ENCODE peak calls at places on chromosome 21, in eight cellular contexts. One of them, this sample, is unnamed.

GRCh38 chr21:43208561-43209332 is 39.9 kb downstream of the CRYAA start:
- DNase-seq in transverse colon: no peak
- DNase-seq in stimulated activated CD4-positive, alpha-beta T cell treated with anti-CD3 and anti-CD28 coated beads, Interleukin-12 subunit alpha, Interleukin-12 subunit beta, amount 100 ng/mL, for 24 hours: no peak
- DNase-seq in HTR-8/SVneo: no peak
- DNase-seq in activated naive CD4-positive, alpha-beta T cell treated with Interleukin-2 at 50 U/mL for 16 hours: no peak
- DNase-seq in T-helper 22 cell: no peak
- DNase-seq in epithelial cell of esophagus: no peak
- DNase-seq in lower leg skin: peak; percentile 78
- DNase-seq in this sample: no peak

GRCh38 chr21:16117851-16118592 is 388.2 kb downstream of the USP25 start:
- DNase-seq in epithelial cell of esophagus: peak; percentile 76
- DNase-seq in HTR-8/SVneo: no peak
- DNase-seq in transverse colon: no peak
- DNase-seq in lower leg skin: no peak
- DNase-seq in activated naive CD4-positive, alpha-beta T cell treated with Interleukin-2 at 50 U/mL for 16 hours: no peak
- DNase-seq in T-helper 22 cell: no peak
- DNase-seq in stimulated activated CD4-positive, alpha-beta T cell treated with anti-CD3 and anti-CD28 coated beads, Interleukin-12 subunit alpha, Interleukin-12 subunit beta, amount 100 ng/mL, for 24 hours: no peak
- DNase-seq in this sample: no peak

GRCh38 chr21:46127239-46128105 is 27.9 kb downstream of the FTCD start:
- DNase-seq in activated naive CD4-positive, alpha-beta T cell treated with Interleukin-2 at 50 U/mL for 16 hours: no peak
- DNase-seq in epithelial cell of esophagus: no peak
- DNase-seq in transverse colon: no peak
- DNase-seq in HTR-8/SVneo: no peak
- DNase-seq in stimulated activated CD4-positive, alpha-beta T cell treated with anti-CD3 and anti-CD28 coated beads, Interleukin-12 subunit alpha, Interleukin-12 subunit beta, amount 100 ng/mL, for 24 hours: no peak
- DNase-seq in T-helper 22 cell: no peak
- DNase-seq in lower leg skin: peak; percentile 78
- DNase-seq in this sample: no peak

GRCh38 chr21:44449473-44450363 is 5.6 kb upstream of the LRRC3 start:
- DNase-seq in stimulated activated CD4-positive, alpha-beta T cell treated with anti-CD3 and anti-CD28 coated beads, Interleukin-12 subunit alpha, Interleukin-12 subunit beta, amount 100 ng/mL, for 24 hours: no peak
- DNase-seq in epithelial cell of esophagus: no peak
- DNase-seq in HTR-8/SVneo: no peak
- DNase-seq in T-helper 22 cell: no peak
- DNase-seq in activated naive CD4-positive, alpha-beta T cell treated with Interleukin-2 at 50 U/mL for 16 hours: no peak
- DNase-seq in lower leg skin: peak; percentile 74
- DNase-seq in transverse colon: no peak
- DNase-seq in this sample: no peak

GRCh38 chr21:37341254-37341960 is 25.2 kb upstream of the DYRK1A start:
- DNase-seq in activated naive CD4-positive, alpha-beta T cell treated with Interleukin-2 at 50 U/mL for 16 hours: no peak
- DNase-seq in HTR-8/SVneo: peak; percentile 61
- DNase-seq in stimulated activated CD4-positive, alpha-beta T cell treated with anti-CD3 and anti-CD28 coated beads, Interleukin-12 subunit alpha, Interleukin-12 subunit beta, amount 100 ng/mL, for 24 hours: no peak
- DNase-seq in epithelial cell of esophagus: peak; percentile 52
- DNase-seq in T-helper 22 cell: no peak
- DNase-seq in lower leg skin: no peak
- DNase-seq in transverse colon: no peak
- DNase-seq in this sample: no peak

GRCh38 chr21:46118871-46119564 is 21.1 kb downstream of the COL6A2 start:
- DNase-seq in activated naive CD4-positive, alpha-beta T cell treated with Interleukin-2 at 50 U/mL for 16 hours: no peak
- DNase-seq in transverse colon: peak; percentile 6
- DNase-seq in T-helper 22 cell: no peak
- DNase-seq in HTR-8/SVneo: no peak
- DNase-seq in epithelial cell of esophagus: no peak
- DNase-seq in lower leg skin: peak; percentile 82
- DNase-seq in stimulated activated CD4-positive, alpha-beta T cell treated with anti-CD3 and anti-CD28 coated beads, Interleukin-12 subunit alpha, Interleukin-12 subunit beta, amount 100 ng/mL, for 24 hours: no peak
- DNase-seq in this sample: peak; percentile 6

GRCh38 chr21:14243877-14244276 is 27.9 kb downstream of the RBM11 start:
- DNase-seq in epithelial cell of esophagus: peak; percentile 1
- DNase-seq in transverse colon: no peak
- DNase-seq in T-helper 22 cell: no peak
- DNase-seq in lower leg skin: no peak
- DNase-seq in activated naive CD4-positive, alpha-beta T cell treated with Interleukin-2 at 50 U/mL for 16 hours: no peak
- DNase-seq in HTR-8/SVneo: peak; percentile 7
- DNase-seq in stimulated activated CD4-positive, alpha-beta T cell treated with anti-CD3 and anti-CD28 coated beads, Interleukin-12 subunit alpha, Interleukin-12 subunit beta, amount 100 ng/mL, for 24 hours: no peak
- DNase-seq in this sample: no peak

GRCh38 chr21:14591882-14592281 is 45.8 kb upstream of the SAMSN1 start:
- DNase-seq in activated naive CD4-positive, alpha-beta T cell treated with Interleukin-2 at 50 U/mL for 16 hours: peak; percentile 18
- DNase-seq in epithelial cell of esophagus: no peak
- DNase-seq in stimulated activated CD4-positive, alpha-beta T cell treated with anti-CD3 and anti-CD28 coated beads, Interleukin-12 subunit alpha, Interleukin-12 subunit beta, amount 100 ng/mL, for 24 hours: no peak
- DNase-seq in transverse colon: no peak
- DNase-seq in lower leg skin: no peak
- DNase-seq in T-helper 22 cell: no peak
- DNase-seq in HTR-8/SVneo: no peak
- DNase-seq in this sample: no peak

GRCh38 chr21:27406297-27407009 is 439.6 kb upstream of the ADAMTS5 start:
- DNase-seq in T-helper 22 cell: no peak
- DNase-seq in stimulated activated CD4-positive, alpha-beta T cell treated with anti-CD3 and anti-CD28 coated beads, Interleukin-12 subunit alpha, Interleukin-12 subunit beta, amount 100 ng/mL, for 24 hours: no peak
- DNase-seq in lower leg skin: no peak
- DNase-seq in HTR-8/SVneo: no peak
- DNase-seq in epithelial cell of esophagus: no peak
- DNase-seq in activated naive CD4-positive, alpha-beta T cell treated with Interleukin-2 at 50 U/mL for 16 hours: no peak
- DNase-seq in transverse colon: no peak
- DNase-seq in this sample: no peak

GRCh38 chr21:23853796-23854379 is 1753.4 kb downstream of the MRPL39 start:
- DNase-seq in transverse colon: no peak
- DNase-seq in lower leg skin: no peak
- DNase-seq in HTR-8/SVneo: peak; percentile 40
- DNase-seq in activated naive CD4-positive, alpha-beta T cell treated with Interleukin-2 at 50 U/mL for 16 hours: no peak
- DNase-seq in T-helper 22 cell: no peak
- DNase-seq in stimulated activated CD4-positive, alpha-beta T cell treated with anti-CD3 and anti-CD28 coated beads, Interleukin-12 subunit alpha, Interleukin-12 subunit beta, amount 100 ng/mL, for 24 hours: no peak
- DNase-seq in epithelial cell of esophagus: peak; percentile 7
- DNase-seq in this sample: no peak

GRCh38 chr21:43277481-43278351 is 108.9 kb downstream of the CRYAA start:
- DNase-seq in transverse colon: no peak
- DNase-seq in HTR-8/SVneo: no peak
- DNase-seq in stimulated activated CD4-positive, alpha-beta T cell treated with anti-CD3 and anti-CD28 coated beads, Interleukin-12 subunit alpha, Interleukin-12 subunit beta, amount 100 ng/mL, for 24 hours: no peak
- DNase-seq in T-helper 22 cell: no peak
- DNase-seq in lower leg skin: no peak
- DNase-seq in activated naive CD4-positive, alpha-beta T cell treated with Interleukin-2 at 50 U/mL for 16 hours: no peak
- DNase-seq in epithelial cell of esophagus: peak; percentile 22
- DNase-seq in this sample: no peak

GRCh38 chr21:38825901-38826300 is 20.2 kb downstream of the ETS2 start:
- DNase-seq in stimulated activated CD4-positive, alpha-beta T cell treated with anti-CD3 and anti-CD28 coated beads, Interleukin-12 subunit alpha, Interleukin-12 subunit beta, amount 100 ng/mL, for 24 hours: no peak
- DNase-seq in epithelial cell of esophagus: no peak
- DNase-seq in lower leg skin: no peak
- DNase-seq in HTR-8/SVneo: no peak
- DNase-seq in transverse colon: no peak
- DNase-seq in T-helper 22 cell: no peak
- DNase-seq in activated naive CD4-positive, alpha-beta T cell treated with Interleukin-2 at 50 U/mL for 16 hours: no peak
- DNase-seq in this sample: no peak

GRCh38 chr21:39660596-39660995 is 47.9 kb downstream of the B3GALT5 start:
- DNase-seq in lower leg skin: peak; percentile 79
- DNase-seq in epithelial cell of esophagus: peak; percentile 49
- DNase-seq in T-helper 22 cell: no peak
- DNase-seq in stimulated activated CD4-positive, alpha-beta T cell treated with anti-CD3 and anti-CD28 coated beads, Interleukin-12 subunit alpha, Interleukin-12 subunit beta, amount 100 ng/mL, for 24 hours: no peak
- DNase-seq in transverse colon: peak; percentile 66
- DNase-seq in HTR-8/SVneo: peak; percentile 59
- DNase-seq in activated naive CD4-positive, alpha-beta T cell treated with Interleukin-2 at 50 U/mL for 16 hours: no peak
- DNase-seq in this sample: no peak

GRCh38 chr21:28655471-28655870 is 337.2 kb downstream of the LTN1 start:
- DNase-seq in activated naive CD4-positive, alpha-beta T cell treated with Interleukin-2 at 50 U/mL for 16 hours: no peak
- DNase-seq in T-helper 22 cell: no peak
- DNase-seq in lower leg skin: no peak
- DNase-seq in epithelial cell of esophagus: peak; percentile 45
- DNase-seq in stimulated activated CD4-positive, alpha-beta T cell treated with anti-CD3 and anti-CD28 coated beads, Interleukin-12 subunit alpha, Interleukin-12 subunit beta, amount 100 ng/mL, for 24 hours: no peak
- DNase-seq in transverse colon: no peak
- DNase-seq in HTR-8/SVneo: no peak
- DNase-seq in this sample: no peak

GRCh38 chr21:29175408-29176147 is 45.1 kb downstream of the MAP3K7CL start:
- DNase-seq in activated naive CD4-positive, alpha-beta T cell treated with Interleukin-2 at 50 U/mL for 16 hours: no peak
- DNase-seq in lower leg skin: no peak
- DNase-seq in transverse colon: no peak
- DNase-seq in stimulated activated CD4-positive, alpha-beta T cell treated with anti-CD3 and anti-CD28 coated beads, Interleukin-12 subunit alpha, Interleukin-12 subunit beta, amount 100 ng/mL, for 24 hours: no peak
- DNase-seq in T-helper 22 cell: no peak
- DNase-seq in epithelial cell of esophagus: no peak
- DNase-seq in HTR-8/SVneo: no peak
- DNase-seq in this sample: no peak

GRCh38 chr21:43959231-43960041 is 52.7 kb upstream of the TRAPPC10 start:
- DNase-seq in activated naive CD4-positive, alpha-beta T cell treated with Interleukin-2 at 50 U/mL for 16 hours: no peak
- DNase-seq in T-helper 22 cell: no peak
- DNase-seq in lower leg skin: no peak
- DNase-seq in epithelial cell of esophagus: no peak
- DNase-seq in stimulated activated CD4-positive, alpha-beta T cell treated with anti-CD3 and anti-CD28 coated beads, Interleukin-12 subunit alpha, Interleukin-12 subunit beta, amount 100 ng/mL, for 24 hours: no peak
- DNase-seq in transverse colon: no peak
- DNase-seq in HTR-8/SVneo: no peak
- DNase-seq in this sample: no peak

GRCh38 chr21:46325073-46325912 is 1.3 kb downstream of the PCNT start:
- DNase-seq in activated naive CD4-positive, alpha-beta T cell treated with Interleukin-2 at 50 U/mL for 16 hours: peak; percentile 36
- DNase-seq in transverse colon: peak; percentile 57
- DNase-seq in epithelial cell of esophagus: peak; percentile 71
- DNase-seq in HTR-8/SVneo: peak; percentile 50
- DNase-seq in stimulated activated CD4-positive, alpha-beta T cell treated with anti-CD3 and anti-CD28 coated beads, Interleukin-12 subunit alpha, Interleukin-12 subunit beta, amount 100 ng/mL, for 24 hours: no peak
- DNase-seq in T-helper 22 cell: peak; percentile 14
- DNase-seq in lower leg skin: peak; percentile 88
- DNase-seq in this sample: peak; percentile 14

GRCh38 chr21:31366825-31367224 is 22.8 kb upstream of the TIAM1 start:
- DNase-seq in epithelial cell of esophagus: peak; percentile 92
- DNase-seq in stimulated activated CD4-positive, alpha-beta T cell treated with anti-CD3 and anti-CD28 coated beads, Interleukin-12 subunit alpha, Interleukin-12 subunit beta, amount 100 ng/mL, for 24 hours: no peak
- DNase-seq in lower leg skin: no peak
- DNase-seq in T-helper 22 cell: no peak
- DNase-seq in HTR-8/SVneo: peak; percentile 71
- DNase-seq in activated naive CD4-positive, alpha-beta T cell treated with Interleukin-2 at 50 U/mL for 16 hours: no peak
- DNase-seq in transverse colon: no peak
- DNase-seq in this sample: no peak

GRCh38 chr21:40618216-40618615 is 228.7 kb downstream of the DSCAM start:
- DNase-seq in epithelial cell of esophagus: no peak
- DNase-seq in lower leg skin: no peak
- DNase-seq in activated naive CD4-positive, alpha-beta T cell treated with Interleukin-2 at 50 U/mL for 16 hours: no peak
- DNase-seq in T-helper 22 cell: no peak
- DNase-seq in transverse colon: no peak
- DNase-seq in HTR-8/SVneo: no peak
- DNase-seq in stimulated activated CD4-positive, alpha-beta T cell treated with anti-CD3 and anti-CD28 coated beads, Interleukin-12 subunit alpha, Interleukin-12 subunit beta, amount 100 ng/mL, for 24 hours: no peak
- DNase-seq in this sample: no peak

GRCh38 chr21:42839271-42840231 is 39.8 kb downstream of the WDR4 start:
- DNase-seq in stimulated activated CD4-positive, alpha-beta T cell treated with anti-CD3 and anti-CD28 coated beads, Interleukin-12 subunit alpha, Interleukin-12 subunit beta, amount 100 ng/mL, for 24 hours: no peak
- DNase-seq in HTR-8/SVneo: no peak
- DNase-seq in epithelial cell of esophagus: no peak
- DNase-seq in transverse colon: no peak
- DNase-seq in T-helper 22 cell: no peak
- DNase-seq in activated naive CD4-positive, alpha-beta T cell treated with Interleukin-2 at 50 U/mL for 16 hours: no peak
- DNase-seq in lower leg skin: peak; percentile 74
- DNase-seq in this sample: no peak

GRCh38 chr21:33308586-33309490 is 15.9 kb upstream of the IFNAR1 start:
- DNase-seq in T-helper 22 cell: no peak
- DNase-seq in HTR-8/SVneo: no peak
- DNase-seq in lower leg skin: peak; percentile 32
- DNase-seq in epithelial cell of esophagus: peak; percentile 20
- DNase-seq in transverse colon: peak; percentile 71
- DNase-seq in stimulated activated CD4-positive, alpha-beta T cell treated with anti-CD3 and anti-CD28 coated beads, Interleukin-12 subunit alpha, Interleukin-12 subunit beta, amount 100 ng/mL, for 24 hours: no peak
- DNase-seq in activated naive CD4-positive, alpha-beta T cell treated with Interleukin-2 at 50 U/mL for 16 hours: no peak
- DNase-seq in this sample: no peak

GRCh38 chr21:34885125-34885524 is 164.0 kb downstream of the RUNX1 start:
- DNase-seq in stimulated activated CD4-positive, alpha-beta T cell treated with anti-CD3 and anti-CD28 coated beads, Interleukin-12 subunit alpha, Interleukin-12 subunit beta, amount 100 ng/mL, for 24 hours: no peak
- DNase-seq in epithelial cell of esophagus: no peak
- DNase-seq in lower leg skin: no peak
- DNase-seq in transverse colon: no peak
- DNase-seq in T-helper 22 cell: no peak
- DNase-seq in HTR-8/SVneo: no peak
- DNase-seq in activated naive CD4-positive, alpha-beta T cell treated with Interleukin-2 at 50 U/mL for 16 hours: no peak
- DNase-seq in this sample: no peak

GRCh38 chr21:37447288-37447936 is 80.8 kb downstream of the DYRK1A start:
- DNase-seq in T-helper 22 cell: no peak
- DNase-seq in activated naive CD4-positive, alpha-beta T cell treated with Interleukin-2 at 50 U/mL for 16 hours: no peak
- DNase-seq in lower leg skin: no peak
- DNase-seq in HTR-8/SVneo: no peak
- DNase-seq in transverse colon: no peak
- DNase-seq in stimulated activated CD4-positive, alpha-beta T cell treated with anti-CD3 and anti-CD28 coated beads, Interleukin-12 subunit alpha, Interleukin-12 subunit beta, amount 100 ng/mL, for 24 hours: no peak
- DNase-seq in epithelial cell of esophagus: no peak
- DNase-seq in this sample: no peak

GRCh38 chr21:15128267-15128666 is 63.5 kb upstream of the NRIP1 start:
- DNase-seq in stimulated activated CD4-positive, alpha-beta T cell treated with anti-CD3 and anti-CD28 coated beads, Interleukin-12 subunit alpha, Interleukin-12 subunit beta, amount 100 ng/mL, for 24 hours: no peak
- DNase-seq in epithelial cell of esophagus: no peak
- DNase-seq in T-helper 22 cell: no peak
- DNase-seq in lower leg skin: no peak
- DNase-seq in transverse colon: no peak
- DNase-seq in HTR-8/SVneo: no peak
- DNase-seq in activated naive CD4-positive, alpha-beta T cell treated with Interleukin-2 at 50 U/mL for 16 hours: no peak
- DNase-seq in this sample: no peak

GRCh38 chr21:28615276-28615675 is 377.4 kb downstream of the LTN1 start:
- DNase-seq in T-helper 22 cell: no peak
- DNase-seq in transverse colon: no peak
- DNase-seq in lower leg skin: no peak
- DNase-seq in HTR-8/SVneo: peak; percentile 6
- DNase-seq in activated naive CD4-positive, alpha-beta T cell treated with Interleukin-2 at 50 U/mL for 16 hours: no peak
- DNase-seq in epithelial cell of esophagus: no peak
- DNase-seq in stimulated activated CD4-positive, alpha-beta T cell treated with anti-CD3 and anti-CD28 coated beads, Interleukin-12 subunit alpha, Interleukin-12 subunit beta, amount 100 ng/mL, for 24 hours: no peak
- DNase-seq in this sample: no peak

GRCh38 chr21:40719615-40720014 is 127.3 kb downstream of the DSCAM start:
- DNase-seq in activated naive CD4-positive, alpha-beta T cell treated with Interleukin-2 at 50 U/mL for 16 hours: no peak
- DNase-seq in HTR-8/SVneo: no peak
- DNase-seq in stimulated activated CD4-positive, alpha-beta T cell treated with anti-CD3 and anti-CD28 coated beads, Interleukin-12 subunit alpha, Interleukin-12 subunit beta, amount 100 ng/mL, for 24 hours: no peak
- DNase-seq in transverse colon: no peak
- DNase-seq in epithelial cell of esophagus: peak; percentile 14
- DNase-seq in lower leg skin: no peak
- DNase-seq in T-helper 22 cell: no peak
- DNase-seq in this sample: no peak

GRCh38 chr21:42021751-42022430 is 11.7 kb upstream of the ZBTB21 start:
- DNase-seq in T-helper 22 cell: no peak
- DNase-seq in HTR-8/SVneo: no peak
- DNase-seq in activated naive CD4-positive, alpha-beta T cell treated with Interleukin-2 at 50 U/mL for 16 hours: no peak
- DNase-seq in stimulated activated CD4-positive, alpha-beta T cell treated with anti-CD3 and anti-CD28 coated beads, Interleukin-12 subunit alpha, Interleukin-12 subunit beta, amount 100 ng/mL, for 24 hours: no peak
- DNase-seq in transverse colon: no peak
- DNase-seq in lower leg skin: no peak
- DNase-seq in epithelial cell of esophagus: no peak
- DNase-seq in this sample: no peak

GRCh38 chr21:42785666-42786427 is 93.5 kb downstream of the WDR4 start:
- DNase-seq in T-helper 22 cell: no peak
- DNase-seq in epithelial cell of esophagus: no peak
- DNase-seq in lower leg skin: no peak
- DNase-seq in transverse colon: no peak
- DNase-seq in HTR-8/SVneo: no peak
- DNase-seq in activated naive CD4-positive, alpha-beta T cell treated with Interleukin-2 at 50 U/mL for 16 hours: no peak
- DNase-seq in stimulated activated CD4-positive, alpha-beta T cell treated with anti-CD3 and anti-CD28 coated beads, Interleukin-12 subunit alpha, Interleukin-12 subunit beta, amount 100 ng/mL, for 24 hours: no peak
- DNase-seq in this sample: no peak